ENCODE peak calls at places on chromosomes 4 and X, in ten cellular contexts. O is brain microvascular endothelial cell, B is C1 segment of cervical spinal cord, Q is aorta, G is LoVo, F is smooth muscle cell of the brain vasculature, I is body of pancreas, W is memory B cell, D is activated T-cell treated with anti-CD3 and anti-CD28 coated beads for 48 hours, H is H7. C is an unnamed sample.

GRCh38 chr4:158006973-158007372 is 165.9 kb downstream of the GASK1B start:
- DNase-seq in O (no peak), B (no peak), Q (no peak), G (no peak), F (no peak), I (no peak), W (no peak), D (no peak), H (no peak), C (no peak)

GRCh38 chr4:145217339-145217738 is 37.0 kb upstream of the OTUD4 start:
- DNase-seq in O (no peak), B (no peak), Q (no peak), G (no peak), F (no peak), I (no peak), W (no peak), D (no peak), H (peak), C (no peak)

GRCh38 chrX:112636951-112637541 is 42.7 kb downstream of the LHFPL1 start:
- DNase-seq in O (peak), B (no peak), Q (no peak), G (no peak), F (no peak), I (no peak), W (no peak), D (no peak), H (no peak), C (no peak)

GRCh38 chr4:118282692-118283091 is 70.1 kb downstream of the PRSS12 start:
- DNase-seq in O (peak), B (no peak), Q (no peak), G (peak), F (no peak), I (peak), W (no peak), D (no peak), H (no peak), C (no peak)

GRCh38 chr4:73259552-73260140 is 1.0 kb upstream of the ANKRD17 start:
- DNase-seq in O (peak), B (no peak), Q (no peak), G (no peak), F (no peak), I (peak), W (no peak), D (no peak), H (no peak), C (no peak)

GRCh38 chr4:78601013-78601412 is 49.4 kb downstream of the ANXA3 start:
- DNase-seq in O (no peak), B (no peak), Q (no peak), G (no peak), F (no peak), I (no peak), W (no peak), D (no peak), H (no peak), C (no peak)

GRCh38 chr4:108029731-108030130 is 40.0 kb downstream of the HADH start:
- DNase-seq in O (peak), B (no peak), Q (no peak), G (no peak), F (no peak), I (no peak), W (no peak), D (no peak), H (no peak), C (no peak)

GRCh38 chr4:123055943-123056342 is 133.5 kb upstream of the NUDT6 start:
- DNase-seq in O (peak), B (no peak), Q (no peak), G (no peak), F (no peak), I (no peak), W (no peak), D (no peak), H (no peak), C (no peak)

GRCh38 chr4:94926936-94927335 is 169.2 kb downstream of the BMPR1B start:
- DNase-seq in O (no peak), B (no peak), Q (no peak), G (peak), F (no peak), I (no peak), W (no peak), D (no peak), H (no peak), C (no peak)

GRCh38 chr4:115945026-115945425 is 831.6 kb upstream of the NDST4 start:
- DNase-seq in O (no peak), B (peak), Q (no peak), G (no peak), F (no peak), I (no peak), W (no peak), D (no peak), H (no peak), C (no peak)

GRCh38 chr4:15691346-15692140 is 9.9 kb downstream of the FAM200B start:
- DNase-seq in O (peak), B (no peak), Q (no peak), G (no peak), F (no peak), I (no peak), W (no peak), D (no peak), H (no peak), C (no peak)

GRCh38 chr4:172826866-172827265 is 341.7 kb upstream of the GALNT7 start:
- DNase-seq in O (no peak), B (no peak), Q (no peak), G (no peak), F (no peak), I (no peak), W (no peak), D (no peak), H (no peak), C (no peak)

GRCh38 chr4:21304061-21304541 is 603.8 kb downstream of the PACRGL start:
- DNase-seq in O (no peak), B (peak), Q (no peak), G (no peak), F (no peak), I (peak), W (no peak), D (no peak), H (peak), C (peak)

GRCh38 chr4:65437102-65437501 is 233.2 kb downstream of the EPHA5 start:
- DNase-seq in O (no peak), B (no peak), Q (no peak), G (no peak), F (peak), I (no peak), W (no peak), D (no peak), H (no peak), C (no peak)

GRCh38 chr4:41670982-41671381 is 77.5 kb downstream of the PHOX2B start:
- DNase-seq in O (no peak), B (no peak), Q (no peak), G (no peak), F (no peak), I (peak), W (no peak), D (no peak), H (no peak), C (no peak)

GRCh38 chr4:8913858-8914460 is 42.3 kb upstream of the HMX1 start:
- DNase-seq in O (no peak), B (no peak), Q (no peak), G (no peak), F (no peak), I (no peak), W (no peak), D (no peak), H (peak), C (peak)

C was measured in iPS-NIHi11.